ENCODE peak calls at places on chromosomes 16 and 17, in nine cellular contexts. One of them, this sample, is unnamed.

GRCh38 chr16:75217389-75217851 is 1.4 kb upstream of the CTRB1 start:
- DNase-seq in Caki2: no peak
- DNase-seq in fibroblast of mammary gland: no peak
- DNase-seq in OCI-M1: no peak
- DNase-seq in cardiac muscle cell: no peak
- DNase-seq in heart right ventricle: no peak
- DNase-seq in stimulated activated CD4-positive, alpha-beta T cell treated with anti-CD3 and anti-CD28 coated beads, Interleukin-4, amount 100 ng/mL, for 48 hours: no peak
- DNase-seq in HCEC 1CT: no peak
- DNase-seq in adipocyte: no peak
- DNase-seq in this sample: no peak

GRCh38 chr16:15996432-15997109 is 47.2 kb downstream of the ABCC1 start:
- DNase-seq in Caki2: peak; percentile 97
- DNase-seq in fibroblast of mammary gland: peak; percentile 96
- DNase-seq in OCI-M1: no peak
- DNase-seq in cardiac muscle cell: no peak
- DNase-seq in heart right ventricle: peak; percentile 31
- DNase-seq in stimulated activated CD4-positive, alpha-beta T cell treated with anti-CD3 and anti-CD28 coated beads, Interleukin-4, amount 100 ng/mL, for 48 hours: no peak
- DNase-seq in HCEC 1CT: peak; percentile 97
- DNase-seq in adipocyte: peak; percentile 71
- DNase-seq in this sample: peak; percentile 80

GRCh38 chr17:40104570-40105471 is 4.4 kb upstream of the NR1D1 start:
- DNase-seq in Caki2: no peak
- DNase-seq in fibroblast of mammary gland: peak; percentile 42
- DNase-seq in OCI-M1: peak; percentile 15
- DNase-seq in cardiac muscle cell: no peak
- DNase-seq in heart right ventricle: no peak
- DNase-seq in stimulated activated CD4-positive, alpha-beta T cell treated with anti-CD3 and anti-CD28 coated beads, Interleukin-4, amount 100 ng/mL, for 48 hours: no peak
- DNase-seq in HCEC 1CT: no peak
- DNase-seq in adipocyte: no peak
- DNase-seq in this sample: no peak

GRCh38 chr17:44968225-44969143 is at the start of gene C1QL1:
- DNase-seq in Caki2: peak; percentile 80
- DNase-seq in fibroblast of mammary gland: peak; percentile 74
- DNase-seq in OCI-M1: peak; percentile 95
- DNase-seq in cardiac muscle cell: peak; percentile 96
- DNase-seq in heart right ventricle: peak; percentile 91
- DNase-seq in stimulated activated CD4-positive, alpha-beta T cell treated with anti-CD3 and anti-CD28 coated beads, Interleukin-4, amount 100 ng/mL, for 48 hours: peak; percentile 87
- DNase-seq in HCEC 1CT: peak; percentile 86
- DNase-seq in adipocyte: peak; percentile 97
- DNase-seq in this sample: peak; percentile 99

GRCh38 chr17:35433075-35433894 is 985 bp upstream of the SLFN12 start:
- DNase-seq in Caki2: peak; percentile 92
- DNase-seq in fibroblast of mammary gland: peak; percentile 99
- DNase-seq in OCI-M1: peak; percentile 88
- DNase-seq in cardiac muscle cell: peak; percentile 65
- DNase-seq in heart right ventricle: peak; percentile 84
- DNase-seq in stimulated activated CD4-positive, alpha-beta T cell treated with anti-CD3 and anti-CD28 coated beads, Interleukin-4, amount 100 ng/mL, for 48 hours: peak; percentile 70
- DNase-seq in HCEC 1CT: peak; percentile 99
- DNase-seq in adipocyte: peak; percentile 96
- DNase-seq in this sample: peak; percentile 88

GRCh38 chr16:4327386-4327781 is 11.5 kb downstream of the GLIS2 start:
- DNase-seq in Caki2: no peak
- DNase-seq in fibroblast of mammary gland: no peak
- DNase-seq in OCI-M1: no peak
- DNase-seq in cardiac muscle cell: no peak
- DNase-seq in heart right ventricle: no peak
- DNase-seq in stimulated activated CD4-positive, alpha-beta T cell treated with anti-CD3 and anti-CD28 coated beads, Interleukin-4, amount 100 ng/mL, for 48 hours: no peak
- DNase-seq in HCEC 1CT: no peak
- DNase-seq in adipocyte: no peak
- DNase-seq in this sample: no peak

GRCh38 chr16:30725465-30725792 is 22.8 kb upstream of the PHKG2 start:
- DNase-seq in Caki2: no peak
- DNase-seq in fibroblast of mammary gland: no peak
- DNase-seq in OCI-M1: no peak
- DNase-seq in cardiac muscle cell: no peak
- DNase-seq in heart right ventricle: no peak
- DNase-seq in stimulated activated CD4-positive, alpha-beta T cell treated with anti-CD3 and anti-CD28 coated beads, Interleukin-4, amount 100 ng/mL, for 48 hours: no peak
- DNase-seq in HCEC 1CT: no peak
- DNase-seq in adipocyte: no peak
- DNase-seq in this sample: no peak

GRCh38 chr16:67935096-67935401 is 1.6 kb downstream of the PSMB10 start:
- DNase-seq in Caki2: no peak
- DNase-seq in fibroblast of mammary gland: no peak
- DNase-seq in OCI-M1: no peak
- DNase-seq in cardiac muscle cell: peak; percentile 24
- DNase-seq in heart right ventricle: no peak
- DNase-seq in stimulated activated CD4-positive, alpha-beta T cell treated with anti-CD3 and anti-CD28 coated beads, Interleukin-4, amount 100 ng/mL, for 48 hours: no peak
- DNase-seq in HCEC 1CT: no peak
- DNase-seq in adipocyte: peak; percentile 26
- DNase-seq in this sample: no peak

GRCh38 chr17:8696951-8697745 is 47.5 kb downstream of the CCDC42 start:
- DNase-seq in Caki2: no peak
- DNase-seq in fibroblast of mammary gland: peak; percentile 64
- DNase-seq in OCI-M1: no peak
- DNase-seq in cardiac muscle cell: no peak
- DNase-seq in heart right ventricle: no peak
- DNase-seq in stimulated activated CD4-positive, alpha-beta T cell treated with anti-CD3 and anti-CD28 coated beads, Interleukin-4, amount 100 ng/mL, for 48 hours: no peak
- DNase-seq in HCEC 1CT: peak; percentile 19
- DNase-seq in adipocyte: peak; percentile 67
- DNase-seq in this sample: peak; percentile 55

GRCh38 chr16:85506358-85506911 is 106.7 kb upstream of the GSE1 start:
- DNase-seq in Caki2: no peak
- DNase-seq in fibroblast of mammary gland: no peak
- DNase-seq in OCI-M1: no peak
- DNase-seq in cardiac muscle cell: no peak
- DNase-seq in heart right ventricle: no peak
- DNase-seq in stimulated activated CD4-positive, alpha-beta T cell treated with anti-CD3 and anti-CD28 coated beads, Interleukin-4, amount 100 ng/mL, for 48 hours: no peak
- DNase-seq in HCEC 1CT: no peak
- DNase-seq in adipocyte: no peak
- DNase-seq in this sample: no peak

GRCh38 chr16:78925071-78925714 is 675.3 kb downstream of the MAF start:
- DNase-seq in Caki2: peak; percentile 3
- DNase-seq in fibroblast of mammary gland: peak; percentile 6
- DNase-seq in OCI-M1: peak; percentile 34
- DNase-seq in cardiac muscle cell: peak; percentile 23
- DNase-seq in heart right ventricle: peak; percentile 16
- DNase-seq in stimulated activated CD4-positive, alpha-beta T cell treated with anti-CD3 and anti-CD28 coated beads, Interleukin-4, amount 100 ng/mL, for 48 hours: peak; percentile 25
- DNase-seq in HCEC 1CT: no peak
- DNase-seq in adipocyte: no peak
- DNase-seq in this sample: no peak

GRCh38 chr17:4397840-4398239 is 31.4 kb upstream of the UBE2G1 start:
- DNase-seq in Caki2: no peak
- DNase-seq in fibroblast of mammary gland: no peak
- DNase-seq in OCI-M1: no peak
- DNase-seq in cardiac muscle cell: no peak
- DNase-seq in heart right ventricle: no peak
- DNase-seq in stimulated activated CD4-positive, alpha-beta T cell treated with anti-CD3 and anti-CD28 coated beads, Interleukin-4, amount 100 ng/mL, for 48 hours: no peak
- DNase-seq in HCEC 1CT: no peak
- DNase-seq in adipocyte: no peak
- DNase-seq in this sample: no peak

GRCh38 chr17:10772425-10773380 is 31.2 kb downstream of the TMEM238L start:
- DNase-seq in Caki2: no peak
- DNase-seq in fibroblast of mammary gland: peak; percentile 37
- DNase-seq in OCI-M1: peak; percentile 60
- DNase-seq in cardiac muscle cell: peak; percentile 52
- DNase-seq in heart right ventricle: no peak
- DNase-seq in stimulated activated CD4-positive, alpha-beta T cell treated with anti-CD3 and anti-CD28 coated beads, Interleukin-4, amount 100 ng/mL, for 48 hours: peak; percentile 44
- DNase-seq in HCEC 1CT: no peak
- DNase-seq in adipocyte: no peak
- DNase-seq in this sample: no peak

GRCh38 chr16:22726868-22727267 is 87.1 kb upstream of the HS3ST2 start:
- DNase-seq in Caki2: no peak
- DNase-seq in fibroblast of mammary gland: peak; percentile 37
- DNase-seq in OCI-M1: no peak
- DNase-seq in cardiac muscle cell: no peak
- DNase-seq in heart right ventricle: no peak
- DNase-seq in stimulated activated CD4-positive, alpha-beta T cell treated with anti-CD3 and anti-CD28 coated beads, Interleukin-4, amount 100 ng/mL, for 48 hours: no peak
- DNase-seq in HCEC 1CT: peak; percentile 25
- DNase-seq in adipocyte: no peak
- DNase-seq in this sample: no peak

GRCh38 chr17:27356091-27356705 is 62.3 kb downstream of the WSB1 start:
- DNase-seq in Caki2: no peak
- DNase-seq in fibroblast of mammary gland: no peak
- DNase-seq in OCI-M1: no peak
- DNase-seq in cardiac muscle cell: no peak
- DNase-seq in heart right ventricle: no peak
- DNase-seq in stimulated activated CD4-positive, alpha-beta T cell treated with anti-CD3 and anti-CD28 coated beads, Interleukin-4, amount 100 ng/mL, for 48 hours: no peak
- DNase-seq in HCEC 1CT: no peak
- DNase-seq in adipocyte: no peak
- DNase-seq in this sample: no peak

GRCh38 chr17:7587831-7588230 is 2.1 kb downstream of the SOX15 start:
- DNase-seq in Caki2: no peak
- DNase-seq in fibroblast of mammary gland: no peak
- DNase-seq in OCI-M1: no peak
- DNase-seq in cardiac muscle cell: no peak
- DNase-seq in heart right ventricle: no peak
- DNase-seq in stimulated activated CD4-positive, alpha-beta T cell treated with anti-CD3 and anti-CD28 coated beads, Interleukin-4, amount 100 ng/mL, for 48 hours: no peak
- DNase-seq in HCEC 1CT: peak; percentile 35
- DNase-seq in adipocyte: no peak
- DNase-seq in this sample: no peak

GRCh38 chr16:56941856-56942331 is 10.0 kb downstream of the HERPUD1 start:
- DNase-seq in Caki2: no peak
- DNase-seq in fibroblast of mammary gland: no peak
- DNase-seq in OCI-M1: no peak
- DNase-seq in cardiac muscle cell: no peak
- DNase-seq in heart right ventricle: no peak
- DNase-seq in stimulated activated CD4-positive, alpha-beta T cell treated with anti-CD3 and anti-CD28 coated beads, Interleukin-4, amount 100 ng/mL, for 48 hours: no peak
- DNase-seq in HCEC 1CT: no peak
- DNase-seq in adipocyte: no peak
- DNase-seq in this sample: no peak

GRCh38 chr17:79147791-79148506 is 73.3 kb downstream of the ENGASE start:
- DNase-seq in Caki2: no peak
- DNase-seq in fibroblast of mammary gland: no peak
- DNase-seq in OCI-M1: no peak
- DNase-seq in cardiac muscle cell: no peak
- DNase-seq in heart right ventricle: no peak
- DNase-seq in stimulated activated CD4-positive, alpha-beta T cell treated with anti-CD3 and anti-CD28 coated beads, Interleukin-4, amount 100 ng/mL, for 48 hours: no peak
- DNase-seq in HCEC 1CT: no peak
- DNase-seq in adipocyte: no peak
- DNase-seq in this sample: no peak

GRCh38 chr17:15031971-15032370 is 233.2 kb downstream of the PMP22 start:
- DNase-seq in Caki2: no peak
- DNase-seq in fibroblast of mammary gland: no peak
- DNase-seq in OCI-M1: no peak
- DNase-seq in cardiac muscle cell: no peak
- DNase-seq in heart right ventricle: no peak
- DNase-seq in stimulated activated CD4-positive, alpha-beta T cell treated with anti-CD3 and anti-CD28 coated beads, Interleukin-4, amount 100 ng/mL, for 48 hours: no peak
- DNase-seq in HCEC 1CT: no peak
- DNase-seq in adipocyte: no peak
- DNase-seq in this sample: no peak

GRCh38 chr17:4501295-4501949 is 2.7 kb downstream of the SPNS2 start:
- DNase-seq in Caki2: no peak
- DNase-seq in fibroblast of mammary gland: no peak
- DNase-seq in OCI-M1: peak; percentile 62
- DNase-seq in cardiac muscle cell: no peak
- DNase-seq in heart right ventricle: no peak
- DNase-seq in stimulated activated CD4-positive, alpha-beta T cell treated with anti-CD3 and anti-CD28 coated beads, Interleukin-4, amount 100 ng/mL, for 48 hours: no peak
- DNase-seq in HCEC 1CT: no peak
- DNase-seq in adipocyte: no peak
- DNase-seq in this sample: no peak

GRCh38 chr16:57883480-57883879 is 81.2 kb upstream of the KIFC3 start:
- DNase-seq in Caki2: no peak
- DNase-seq in fibroblast of mammary gland: no peak
- DNase-seq in OCI-M1: no peak
- DNase-seq in cardiac muscle cell: no peak
- DNase-seq in heart right ventricle: no peak
- DNase-seq in stimulated activated CD4-positive, alpha-beta T cell treated with anti-CD3 and anti-CD28 coated beads, Interleukin-4, amount 100 ng/mL, for 48 hours: no peak
- DNase-seq in HCEC 1CT: no peak
- DNase-seq in adipocyte: no peak
- DNase-seq in this sample: no peak

GRCh38 chr17:29019475-29020181 is 13.8 kb upstream of the SEZ6 start:
- DNase-seq in Caki2: no peak
- DNase-seq in fibroblast of mammary gland: no peak
- DNase-seq in OCI-M1: no peak
- DNase-seq in cardiac muscle cell: peak; percentile 36
- DNase-seq in heart right ventricle: no peak
- DNase-seq in stimulated activated CD4-positive, alpha-beta T cell treated with anti-CD3 and anti-CD28 coated beads, Interleukin-4, amount 100 ng/mL, for 48 hours: peak; percentile 5
- DNase-seq in HCEC 1CT: no peak
- DNase-seq in adipocyte: no peak
- DNase-seq in this sample: no peak

GRCh38 chr17:12627177-12627629 is 38.5 kb upstream of the MYOCD start:
- DNase-seq in Caki2: peak; percentile 96
- DNase-seq in fibroblast of mammary gland: peak; percentile 97
- DNase-seq in OCI-M1: no peak
- DNase-seq in cardiac muscle cell: no peak
- DNase-seq in heart right ventricle: peak; percentile 21
- DNase-seq in stimulated activated CD4-positive, alpha-beta T cell treated with anti-CD3 and anti-CD28 coated beads, Interleukin-4, amount 100 ng/mL, for 48 hours: no peak
- DNase-seq in HCEC 1CT: peak; percentile 98
- DNase-seq in adipocyte: peak; percentile 87
- DNase-seq in this sample: peak; percentile 79

GRCh38 chr16:86517652-86518258 is 7.4 kb downstream of the FOXF1 start:
- DNase-seq in Caki2: peak; percentile 43
- DNase-seq in fibroblast of mammary gland: peak; percentile 64
- DNase-seq in OCI-M1: peak; percentile 49
- DNase-seq in cardiac muscle cell: peak; percentile 79
- DNase-seq in heart right ventricle: peak; percentile 34
- DNase-seq in stimulated activated CD4-positive, alpha-beta T cell treated with anti-CD3 and anti-CD28 coated beads, Interleukin-4, amount 100 ng/mL, for 48 hours: no peak
- DNase-seq in HCEC 1CT: peak; percentile 82
- DNase-seq in adipocyte: peak; percentile 89
- DNase-seq in this sample: peak; percentile 85

GRCh38 chr17:78924481-78925151 is 571 bp downstream of the TIMP2 start:
- DNase-seq in Caki2: no peak
- DNase-seq in fibroblast of mammary gland: no peak
- DNase-seq in OCI-M1: no peak
- DNase-seq in cardiac muscle cell: peak; percentile 42
- DNase-seq in heart right ventricle: peak; percentile 25
- DNase-seq in stimulated activated CD4-positive, alpha-beta T cell treated with anti-CD3 and anti-CD28 coated beads, Interleukin-4, amount 100 ng/mL, for 48 hours: no peak
- DNase-seq in HCEC 1CT: peak; percentile 38
- DNase-seq in adipocyte: peak; percentile 69
- DNase-seq in this sample: peak; percentile 70

GRCh38 chr17:77281904-77282367 is 141.2 kb downstream of the SEC14L1 start:
- DNase-seq in Caki2: peak; percentile 46
- DNase-seq in fibroblast of mammary gland: no peak
- DNase-seq in OCI-M1: no peak
- DNase-seq in cardiac muscle cell: no peak
- DNase-seq in heart right ventricle: no peak
- DNase-seq in stimulated activated CD4-positive, alpha-beta T cell treated with anti-CD3 and anti-CD28 coated beads, Interleukin-4, amount 100 ng/mL, for 48 hours: no peak
- DNase-seq in HCEC 1CT: no peak
- DNase-seq in adipocyte: no peak
- DNase-seq in this sample: no peak

GRCh38 chr16:60907645-60908044 is 1128.6 kb downstream of the CDH8 start:
- DNase-seq in Caki2: no peak
- DNase-seq in fibroblast of mammary gland: no peak
- DNase-seq in OCI-M1: no peak
- DNase-seq in cardiac muscle cell: no peak
- DNase-seq in heart right ventricle: no peak
- DNase-seq in stimulated activated CD4-positive, alpha-beta T cell treated with anti-CD3 and anti-CD28 coated beads, Interleukin-4, amount 100 ng/mL, for 48 hours: no peak
- DNase-seq in HCEC 1CT: no peak
- DNase-seq in adipocyte: no peak
- DNase-seq in this sample: no peak

GRCh38 chr16:57630402-57630787 is 2.0 kb downstream of the ADGRG1 start:
- DNase-seq in Caki2: no peak
- DNase-seq in fibroblast of mammary gland: no peak
- DNase-seq in OCI-M1: no peak
- DNase-seq in cardiac muscle cell: no peak
- DNase-seq in heart right ventricle: no peak
- DNase-seq in stimulated activated CD4-positive, alpha-beta T cell treated with anti-CD3 and anti-CD28 coated beads, Interleukin-4, amount 100 ng/mL, for 48 hours: no peak
- DNase-seq in HCEC 1CT: no peak
- DNase-seq in adipocyte: no peak
- DNase-seq in this sample: no peak

GRCh38 chr17:7717756-7718350 is 309 bp downstream of the DNAH2 start:
- DNase-seq in Caki2: no peak
- DNase-seq in fibroblast of mammary gland: no peak
- DNase-seq in OCI-M1: peak; percentile 53
- DNase-seq in cardiac muscle cell: peak; percentile 14
- DNase-seq in heart right ventricle: no peak
- DNase-seq in stimulated activated CD4-positive, alpha-beta T cell treated with anti-CD3 and anti-CD28 coated beads, Interleukin-4, amount 100 ng/mL, for 48 hours: no peak
- DNase-seq in HCEC 1CT: no peak
- DNase-seq in adipocyte: peak; percentile 22
- DNase-seq in this sample: no peak

GRCh38 chr16:89426736-89427525 is 63.4 kb downstream of the ANKRD11 start:
- DNase-seq in Caki2: no peak
- DNase-seq in fibroblast of mammary gland: peak; percentile 51
- DNase-seq in OCI-M1: no peak
- DNase-seq in cardiac muscle cell: no peak
- DNase-seq in heart right ventricle: no peak
- DNase-seq in stimulated activated CD4-positive, alpha-beta T cell treated with anti-CD3 and anti-CD28 coated beads, Interleukin-4, amount 100 ng/mL, for 48 hours: no peak
- DNase-seq in HCEC 1CT: no peak
- DNase-seq in adipocyte: no peak
- DNase-seq in this sample: no peak

GRCh38 chr17:39235555-39236221 is 9.9 kb upstream of the STAC2 start:
- DNase-seq in Caki2: peak; percentile 33
- DNase-seq in fibroblast of mammary gland: peak; percentile 67
- DNase-seq in OCI-M1: peak; percentile 88
- DNase-seq in cardiac muscle cell: peak; percentile 70
- DNase-seq in heart right ventricle: no peak
- DNase-seq in stimulated activated CD4-positive, alpha-beta T cell treated with anti-CD3 and anti-CD28 coated beads, Interleukin-4, amount 100 ng/mL, for 48 hours: peak; percentile 41
- DNase-seq in HCEC 1CT: peak; percentile 66
- DNase-seq in adipocyte: peak; percentile 49
- DNase-seq in this sample: peak; percentile 65

This sample was measured in AG08396.